ENCODE peak calls at places on chromosomes 4 and X, in six cellular contexts. A is body of pancreas; Z is uterus; T is CD8-positive, alpha-beta T cell; D is OCI-LY7; R is naive thymus-derived CD4-positive, alpha-beta T cell. E is an unnamed sample.

GRCh38 chr4:185305979-185306442 is 89.7 kb downstream of the LRP2BP start:
- DNase-seq in Z (no peak), T (no peak), A (no peak), D (no peak), R (no peak), E (peak; percentile 88)

GRCh38 chrX:56366901-56367300 is 134.7 kb downstream of the KLF8 start:
- DNase-seq in D (no peak), Z (no peak), R (no peak), T (no peak), A (no peak), E (no peak)

GRCh38 chr4:178309890-178310289 is 867.7 kb upstream of the AGA start:
- DNase-seq in A (no peak), D (no peak), R (no peak), Z (no peak), T (no peak), E (no peak)

GRCh38 chr4:2289955-2290333 is 28.0 kb upstream of the MXD4 start:
- DNase-seq in A (no peak), R (no peak), Z (peak; percentile 11), T (no peak), D (no peak), E (no peak)

GRCh38 chr4:5547651-5548249 is 160.6 kb downstream of the EVC2 start:
- DNase-seq in Z (no peak), R (no peak), A (no peak), D (no peak), T (no peak), E (no peak)

GRCh38 chr4:152360045-152360410 is 175.9 kb downstream of the FBXW7 start:
- DNase-seq in D (no peak), A (no peak), T (no peak), R (no peak), Z (no peak), E (no peak)

GRCh38 chr4:67327245-67327860 is 217.9 kb downstream of the CENPC start:
- DNase-seq in R (peak; percentile 50), T (peak; percentile 51), A (peak; percentile 66), Z (peak; percentile 18), D (peak; percentile 70), E (peak; percentile 49)

GRCh38 chrX:136147320-136147901 is at the start of gene FHL1:
- DNase-seq in T (peak; percentile 66), A (peak; percentile 30), D (peak; percentile 4), R (peak; percentile 44), Z (peak; percentile 76), E (peak; percentile 47)

GRCh38 chr4:20723019-20723418 is 22.8 kb downstream of the PACRGL start:
- DNase-seq in Z (no peak), A (no peak), R (no peak), T (no peak), D (no peak), E (no peak)

GRCh38 chr4:138090918-138091659 is 151.1 kb downstream of the SLC7A11 start:
- DNase-seq in T (no peak), D (no peak), R (no peak), A (no peak), Z (no peak), E (no peak)

GRCh38 chr4:168587326-168588125 is 90.7 kb downstream of the PALLD start:
- DNase-seq in Z (peak; percentile 63), A (no peak), T (no peak), R (no peak), D (no peak), E (peak; percentile 76)

GRCh38 chr4:174357321-174357720 is 73.6 kb downstream of the CEP44 start:
- DNase-seq in A (no peak), R (no peak), D (no peak), T (no peak), Z (no peak), E (no peak)

GRCh38 chr4:115331241-115331640 is 217.8 kb upstream of the NDST4 start:
- DNase-seq in A (no peak), D (no peak), T (no peak), R (no peak), Z (no peak), E (no peak)

GRCh38 chr4:184282251-184282713 is 64.6 kb upstream of the ENPP6 start:
- DNase-seq in D (peak; percentile 87), A (no peak), R (peak; percentile 8), Z (no peak), T (peak; percentile 67), E (no peak)

GRCh38 chrX:13605611-13606010 is 36.2 kb downstream of the EGFL6 start:
- DNase-seq in Z (no peak), T (no peak), A (no peak), D (no peak), R (no peak), E (no peak)

GRCh38 chr4:19807505-19807904 is 444.2 kb upstream of the SLIT2 start:
- DNase-seq in A (no peak), Z (no peak), T (no peak), D (no peak), R (no peak), E (no peak)

GRCh38 chrX:31127716-31128115 is 55.9 kb upstream of the FTHL17 start:
- DNase-seq in A (no peak), T (no peak), Z (no peak), D (no peak), R (no peak), E (no peak)

GRCh38 chr4:26885912-26886274 is 25.3 kb downstream of the STIM2 start:
- DNase-seq in Z (no peak), A (peak; percentile 60), D (peak; percentile 88), T (no peak), R (peak; percentile 60), E (no peak)

GRCh38 chrX:147550217-147550616 is 361.5 kb upstream of the FMR1 start:
- DNase-seq in A (peak; percentile 13), R (no peak), T (no peak), Z (no peak), D (peak; percentile 4), E (peak; percentile 6)

GRCh38 chr4:102723511-102723910 is 37.3 kb downstream of the MANBA start:
- DNase-seq in D (no peak), A (no peak), Z (no peak), R (no peak), T (no peak), E (no peak)

GRCh38 chr4:182143086-182143821 is 99.9 kb upstream of the TENM3 start:
- DNase-seq in R (no peak), D (no peak), T (no peak), Z (peak; percentile 15), A (peak; percentile 7), E (peak; percentile 63)

GRCh38 chr4:55906999-55907398 is 41.7 kb upstream of the CEP135 start:
- DNase-seq in R (no peak), D (no peak), Z (no peak), T (no peak), A (no peak), E (no peak)

GRCh38 chr4:117577686-117578085 is 456.6 kb upstream of the NDST3 start:
- DNase-seq in A (no peak), Z (no peak), D (no peak), R (no peak), T (no peak), E (peak; percentile 32)

GRCh38 chrX:45788941-45789348 is 588.3 kb upstream of the DIPK2B start:
- DNase-seq in A (no peak), R (no peak), Z (no peak), D (no peak), T (no peak), E (peak; percentile 41)

GRCh38 chr4:16752150-16752549 is 146.3 kb downstream of the LDB2 start:
- DNase-seq in D (no peak), R (no peak), T (no peak), A (no peak), Z (no peak), E (peak; percentile 31)

GRCh38 chr4:112213850-112214249 is 17.7 kb upstream of the AP1AR start:
- DNase-seq in D (no peak), R (no peak), A (no peak), Z (no peak), T (no peak), E (peak; percentile 58)

GRCh38 chrX:71282514-71283408 is 674 bp upstream of the NONO start:
- DNase-seq in D (no peak), A (no peak), R (peak; percentile 8), T (no peak), Z (no peak), E (peak; percentile 41)

GRCh38 chrX:71283409-71284143 is at the start of gene NONO:
- DNase-seq in A (peak; percentile 96), T (peak; percentile 82), R (peak; percentile 83), Z (peak; percentile 79), D (peak; percentile 99), E (peak; percentile 94)

GRCh38 chrX:71291381-71291780 is 7.9 kb downstream of the NONO start:
- DNase-seq in R (no peak), D (no peak), Z (no peak), T (no peak), A (no peak), E (no peak)

GRCh38 chrX:71285929-71286328 is 2.5 kb downstream of the NONO start:
- DNase-seq in A (no peak), R (no peak), D (no peak), Z (no peak), T (no peak), E (no peak)
- H3K4me3 ChIP-seq in A (no peak overlapping the region), R (peak overlapping the region; percentile 88), D (peak overlapping the region; percentile 99), Z (no peak overlapping the region), T (peak overlapping the region; percentile 65), E (no peak overlapping the region)

DNA sequence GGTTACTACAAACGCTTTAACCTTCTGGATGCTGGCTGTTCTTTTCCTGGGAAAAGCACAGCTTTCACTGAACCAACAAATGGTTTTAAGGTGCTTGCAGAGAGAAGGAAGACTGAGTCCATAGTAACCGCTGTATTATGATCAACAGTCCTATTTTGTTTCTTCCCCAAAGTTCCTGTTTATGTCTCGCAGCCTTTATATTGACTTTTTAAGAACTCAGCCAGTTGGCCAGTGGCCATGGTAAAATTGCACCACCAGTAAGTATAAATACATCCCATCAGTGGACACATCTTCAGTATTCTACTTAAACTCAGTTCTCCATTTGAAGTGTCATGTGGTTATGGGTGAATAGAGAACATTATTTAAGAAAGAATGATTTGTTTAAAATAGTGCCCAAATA is 286.9 kb downstream of the ARHGAP24 start:
- DNase-seq in A (peak; percentile 75), D (no peak), R (no peak), T (no peak), Z (no peak), E (no peak)
- H3K27ac ChIP-seq in A (peak overlapping the region; percentile 50), D (no peak overlapping the region), R (no peak overlapping the region), T (no peak overlapping the region), Z (no peak overlapping the region), E (peak overlapping the region; percentile 38)

DNA sequence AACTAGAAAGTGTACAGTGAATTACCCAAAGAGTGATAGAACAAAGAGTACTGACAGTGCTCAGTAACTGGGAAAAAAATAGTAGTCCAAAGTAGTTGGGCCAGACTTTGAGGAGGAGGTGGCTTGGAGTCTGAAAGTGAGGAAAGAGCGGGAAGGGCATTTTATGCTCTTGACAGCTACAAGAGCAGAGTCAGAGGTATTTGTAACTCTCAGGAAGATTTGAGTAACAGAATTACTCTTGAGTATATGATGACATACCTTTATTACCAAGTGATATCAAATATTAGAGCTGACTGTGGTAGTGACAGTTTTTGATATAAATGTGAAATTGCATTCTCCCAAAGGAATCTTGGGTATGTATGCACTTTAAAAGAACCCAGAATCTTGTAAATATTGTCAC is 2.2 kb downstream of the SLAIN2 start:
- DNase-seq in T (no peak), D (no peak), A (no peak), Z (no peak), R (no peak), E (no peak)
- H3K4me3 ChIP-seq in T (no peak overlapping the region), D (peak overlapping the region; percentile 93), A (no peak overlapping the region), Z (no peak overlapping the region), R (no peak overlapping the region), E (peak overlapping the region; percentile 91)

DNA sequence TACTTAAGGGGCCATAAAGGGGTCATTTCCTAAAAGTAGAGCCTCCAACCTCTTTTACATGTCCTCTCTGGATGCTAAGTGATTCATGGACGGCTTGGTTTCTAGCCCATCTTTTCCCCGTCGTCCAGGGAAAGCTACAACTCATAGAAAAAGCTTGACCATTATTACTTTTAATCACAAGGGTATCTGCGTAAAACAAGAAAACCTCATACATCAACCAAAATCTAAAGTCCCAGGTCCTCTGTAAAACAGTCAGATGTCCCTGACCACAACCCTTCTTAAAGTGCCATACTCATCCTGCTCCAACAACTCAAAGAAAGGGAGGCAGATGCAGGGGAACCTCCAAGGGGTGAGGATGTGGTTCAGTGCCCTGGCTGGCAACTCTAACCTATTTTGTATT is 29.6 kb downstream of the ADGRA3 start:
- DNase-seq in D (no peak), R (no peak), A (no peak), T (no peak), Z (no peak), E (no peak)
- H3K27ac ChIP-seq in D (no peak overlapping the region), R (no peak overlapping the region), A (no peak overlapping the region), T (no peak overlapping the region), Z (no peak overlapping the region), E (no peak overlapping the region)